ENCODE peak calls at places on chromosomes 13 and 19, in five cellular contexts. U, W, M, N and S are unnamed samples.

GRCh38 chr19:47188507-47189033 is 42.4 kb downstream of the BBC3 start:
- DNase-seq in N (peak; percentile 25), W (no peak), M (peak; percentile 7), U (no peak), S (no peak)

GRCh38 chr13:36421447-36421846 is 10.8 kb upstream of the CCNA1 start:
- DNase-seq in N (no peak), U (no peak), W (no peak), M (no peak), S (no peak)

GRCh38 chr13:106794131-106794530 is 226.2 kb upstream of the ARGLU1 start:
- DNase-seq in M (no peak), N (no peak), U (no peak), W (no peak), S (no peak)

GRCh38 chr13:33799950-33800592 is 17.9 kb upstream of the RFC3 start:
- DNase-seq in U (no peak), N (peak; percentile 38), W (peak; percentile 9), M (no peak), S (no peak)

GRCh38 chr19:21084343-21084742 is 2.3 kb downstream of the ZNF714 start:
- DNase-seq in W (no peak), U (no peak), N (no peak), M (peak; percentile 49), S (no peak)

GRCh38 chr13:106795847-106796246 is 227.9 kb upstream of the ARGLU1 start:
- DNase-seq in M (no peak), W (no peak), U (no peak), N (no peak), S (no peak)

GRCh38 chr19:42658148-42658547 is 63.4 kb upstream of the CEACAM8 start:
- DNase-seq in N (no peak), U (no peak), W (no peak), M (no peak), S (no peak)

GRCh38 chr19:12868540-12869112 is 12.6 kb downstream of the DNASE2 start:
- DNase-seq in U (no peak), W (no peak), N (no peak), M (peak; percentile 45), S (no peak)

GRCh38 chr19:45424191-45425058 is 708 bp upstream of the ERCC1 start:
- DNase-seq in W (no peak), N (peak; percentile 76), M (peak; percentile 68), U (peak; percentile 83), S (no peak)

GRCh38 chr13:34863360-34864135 is 78.5 kb upstream of the NBEA start:
- DNase-seq in U (no peak), M (peak; percentile 6), N (peak; percentile 91), W (no peak), S (no peak)

GRCh38 chr19:38203197-38203596 is 20.8 kb downstream of the DPF1 start:
- DNase-seq in U (no peak), N (no peak), M (no peak), W (no peak), S (no peak)

GRCh38 chr19:45769821-45770191 is 754 bp upstream of the SIX5 start:
- DNase-seq in M (peak; percentile 73), U (no peak), W (peak; percentile 76), N (peak; percentile 51), S (peak; percentile 57)

GRCh38 chr19:13036366-13036976 is 41.2 kb downstream of the NFIX start:
- DNase-seq in M (no peak), U (no peak), N (peak; percentile 95), W (no peak), S (no peak)

GRCh38 chr19:50204811-50205675 is 1.6 kb downstream of the MYH14 start:
- DNase-seq in M (peak; percentile 40), N (peak; percentile 96), U (no peak), W (peak; percentile 0), S (no peak)